ENCODE peak calls at places on chromosomes 1 and 21, in eight cellular contexts. V, A, H, L, X, P, J and E are unnamed samples.

GRCh38 chr1:44848456-44849181 is 5.6 kb upstream of the PTCH2 start:
- DNase-seq in V (no peak), A (no peak), H (no peak), L (no peak), X (no peak), P (no peak), J (no peak), E (no peak)

GRCh38 chr21:36856643-36857042 is 109.8 kb downstream of the HLCS start:
- DNase-seq in V (no peak), A (no peak), H (no peak), L (no peak), X (no peak), P (no peak), J (no peak), E (no peak)

GRCh38 chr1:36070349-36070748 is 13.5 kb upstream of the TEKT2 start:
- DNase-seq in V (no peak), A (no peak), H (no peak), L (no peak), X (no peak), P (no peak), J (no peak), E (no peak)

GRCh38 chr1:177780096-177780700 is 189.7 kb downstream of the SEC16B start:
- DNase-seq in V (no peak), A (no peak), H (no peak), L (peak), X (peak), P (no peak), J (no peak), E (no peak)

GRCh38 chr1:109751531-109752260 is 10.9 kb upstream of the GSTM3 start:
- DNase-seq in V (peak), A (peak), H (no peak), L (no peak), X (no peak), P (no peak), J (no peak), E (no peak)

GRCh38 chr1:173050865-173051264 is at the start of gene TNFSF18:
- DNase-seq in V (no peak), A (no peak), H (no peak), L (no peak), X (peak), P (no peak), J (no peak), E (no peak)

GRCh38 chr1:206508956-206509355 is 1.6 kb downstream of the RASSF5 start:
- DNase-seq in V (no peak), A (peak), H (no peak), L (no peak), X (peak), P (no peak), J (no peak), E (no peak)

GRCh38 chr1:70387507-70387906 is 23.6 kb upstream of the CTH start:
- DNase-seq in V (no peak), A (no peak), H (no peak), L (no peak), X (no peak), P (no peak), J (no peak), E (no peak)

GRCh38 chr1:28512058-28512611 is 6.3 kb downstream of the RCC1 start:
- DNase-seq in V (no peak), A (no peak), H (no peak), L (no peak), X (peak), P (no peak), J (no peak), E (no peak)

GRCh38 chr1:186568221-186568620 is 107.3 kb upstream of the PDC start:
- DNase-seq in V (no peak), A (no peak), H (no peak), L (no peak), X (no peak), P (no peak), J (no peak), E (no peak)

GRCh38 chr1:44361478-44361877 is 6.4 kb upstream of the ERI3 start:
- DNase-seq in V (no peak), A (no peak), H (no peak), L (no peak), X (peak), P (peak), J (no peak), E (no peak)

GRCh38 chr1:13965770-13966398 is 265.9 kb downstream of the PRDM2 start:
- DNase-seq in V (no peak), A (peak), H (no peak), L (no peak), X (peak), P (peak), J (no peak), E (peak)

GRCh38 chr1:59116920-59117542 is 179.9 kb upstream of the FGGY start:
- DNase-seq in V (no peak), A (no peak), H (no peak), L (no peak), X (peak), P (peak), J (no peak), E (no peak)

GRCh38 chr1:93743465-93743864 is 61.8 kb upstream of the BCAR3 start:
- DNase-seq in V (no peak), A (no peak), H (no peak), L (no peak), X (no peak), P (no peak), J (no peak), E (no peak)

GRCh38 chr21:41658321-41658720 is 108.5 kb downstream of the RIPK4 start:
- DNase-seq in V (no peak), A (peak), H (no peak), L (no peak), X (no peak), P (no peak), J (no peak), E (peak)

GRCh38 chr1:106960412-106960811 is 96.1 kb upstream of the PRMT6 start:
- DNase-seq in V (no peak), A (no peak), H (no peak), L (no peak), X (no peak), P (no peak), J (no peak), E (no peak)

GRCh38 chr1:173056355-173056754 is 5.6 kb upstream of the TNFSF18 start:
- DNase-seq in V (no peak), A (no peak), H (no peak), L (no peak), X (peak), P (no peak), J (no peak), E (no peak)

GRCh38 chr1:41313661-41314131 is 47.5 kb upstream of the FOXO6 start:
- DNase-seq in V (no peak), A (no peak), H (no peak), L (no peak), X (peak), P (peak), J (no peak), E (no peak)

GRCh38 chr1:30868833-30869435 is 39.6 kb downstream of the SDC3 start:
- DNase-seq in V (no peak), A (no peak), H (no peak), L (no peak), X (no peak), P (no peak), J (no peak), E (no peak)

GRCh38 chr1:183152216-183152615 is 33.8 kb upstream of the LAMC2 start:
- DNase-seq in V (no peak), A (no peak), H (no peak), L (no peak), X (no peak), P (no peak), J (no peak), E (no peak)

GRCh38 chr1:161781995-161782394 is 15.9 kb downstream of the ATF6 start:
- DNase-seq in V (no peak), A (no peak), H (no peak), L (no peak), X (peak), P (no peak), J (no peak), E (no peak)

GRCh38 chr1:218656301-218657037 is 311.3 kb downstream of the TGFB2 start:
- DNase-seq in V (no peak), A (no peak), H (no peak), L (no peak), X (no peak), P (no peak), J (no peak), E (no peak)

GRCh38 chr1:159854101-159854692 is 8.3 kb downstream of the VSIG8 start:
- DNase-seq in V (peak), A (peak), H (no peak), L (no peak), X (peak), P (peak), J (no peak), E (peak)

GRCh38 chr1:98923667-98924066 is 81.0 kb downstream of the PLPPR5 start:
- DNase-seq in V (no peak), A (no peak), H (no peak), L (no peak), X (no peak), P (no peak), J (no peak), E (no peak)

GRCh38 chr1:160429702-160430535 is 29.6 kb downstream of the VANGL2 start:
- DNase-seq in V (peak), A (no peak), H (no peak), L (no peak), X (no peak), P (no peak), J (no peak), E (no peak)

GRCh38 chr1:44327679-44328491 is 27.2 kb downstream of the ERI3 start:
- DNase-seq in V (peak), A (peak), H (peak), L (peak), X (peak), P (peak), J (no peak), E (no peak)

GRCh38 chr1:16351449-16351993 is 759 bp downstream of the FBXO42 start:
- DNase-seq in V (no peak), A (no peak), H (no peak), L (no peak), X (peak), P (no peak), J (no peak), E (no peak)

GRCh38 chr21:36145259-36145658 is 10.4 kb downstream of the CBR3 start:
- DNase-seq in V (no peak), A (no peak), H (no peak), L (no peak), X (no peak), P (no peak), J (no peak), E (no peak)

GRCh38 chr1:175158133-175158532 is 34.4 kb downstream of the KIAA0040 start:
- DNase-seq in V (no peak), A (no peak), H (no peak), L (no peak), X (no peak), P (no peak), J (no peak), E (no peak)

GRCh38 chr1:175168782-175169181 is 23.8 kb downstream of the KIAA0040 start:
- DNase-seq in V (no peak), A (no peak), H (no peak), L (no peak), X (no peak), P (no peak), J (no peak), E (no peak)

GRCh38 chr1:175162955-175163354 is 29.6 kb downstream of the KIAA0040 start:
- DNase-seq in V (no peak), A (no peak), H (no peak), L (no peak), X (peak), P (no peak), J (no peak), E (no peak)

GRCh38 chr1:175166746-175167145 is 25.8 kb downstream of the KIAA0040 start:
- DNase-seq in V (no peak), A (no peak), H (no peak), L (no peak), X (no peak), P (no peak), J (no peak), E (no peak)

GRCh38 chr1:175163702-175164101 is 28.9 kb downstream of the KIAA0040 start:
- DNase-seq in V (no peak), A (no peak), H (no peak), L (no peak), X (no peak), P (no peak), J (no peak), E (no peak)
- TF ChIP-seq CTCF in V (no peak), A (no peak), H (no peak), L (no peak), X (no peak), P (peak), J (no peak), E (no peak)

DNA sequence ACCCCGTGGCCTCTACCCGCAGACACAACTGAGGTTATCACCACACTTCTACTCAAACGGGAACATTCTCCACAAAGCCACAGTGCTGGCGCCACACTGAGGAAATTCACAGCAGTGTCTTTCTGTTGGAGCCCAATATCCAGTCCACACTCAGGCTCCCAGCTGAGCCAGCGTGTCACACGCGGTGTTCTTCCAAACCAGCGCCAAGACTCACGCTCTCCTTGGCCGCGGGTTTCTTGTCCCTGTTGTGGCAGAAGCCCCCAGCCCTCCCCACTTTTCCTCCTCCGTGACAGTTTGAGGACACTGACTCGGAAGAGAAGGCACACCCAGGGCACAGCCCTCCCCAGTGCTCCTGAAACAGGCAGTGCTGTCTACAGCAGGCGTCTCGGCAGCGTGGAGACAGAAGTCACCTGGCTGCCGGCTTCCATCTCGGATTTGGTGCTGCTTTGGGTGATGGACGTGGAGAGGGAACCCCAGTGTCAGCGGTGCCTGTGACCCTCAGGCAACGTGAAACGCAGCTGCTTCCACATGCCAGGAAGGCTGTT is 35.4 kb upstream of the AGPAT3 start:
- DNase-seq in V (no peak), A (peak), H (no peak), L (no peak), X (no peak), P (no peak), J (no peak), E (no peak)
- TF ChIP-seq CTCF in V (no peak), A (no peak), H (no peak), L (no peak), X (peak), P (peak), J (no peak), E (no peak)

DNA sequence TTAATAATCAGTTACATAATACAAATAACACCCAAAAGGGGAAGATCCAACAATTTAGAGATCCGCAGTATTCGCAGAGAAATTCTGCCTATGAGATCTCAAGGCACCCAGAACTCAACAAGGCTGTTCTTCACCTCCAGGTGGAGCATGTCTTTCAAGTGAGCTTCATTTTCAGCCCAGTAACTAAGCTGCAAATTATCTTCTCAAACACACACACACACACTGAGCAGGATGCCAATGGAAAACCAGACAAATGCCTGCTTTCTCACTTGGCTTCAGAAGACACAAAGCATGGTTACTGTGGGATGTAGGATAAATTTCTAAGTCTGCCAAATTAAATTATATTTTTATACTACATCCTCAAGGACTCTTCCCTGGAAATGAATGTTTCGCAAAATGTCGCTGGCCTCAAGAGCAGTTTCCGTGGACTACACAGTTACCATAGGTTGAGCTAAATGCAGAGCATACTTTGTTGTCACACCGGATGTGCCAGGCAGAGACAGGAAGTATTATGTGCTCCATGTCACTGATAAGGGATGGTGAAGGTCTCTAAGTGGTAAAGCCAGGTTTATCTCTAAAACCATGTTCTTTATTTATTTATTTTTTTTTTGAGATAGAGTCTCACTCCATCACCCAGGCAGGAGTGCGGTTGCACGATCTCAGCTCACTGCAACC is 30.3 kb downstream of the UBR4 start:
- DNase-seq in V (no peak), A (no peak), H (no peak), L (no peak), X (peak), P (no peak), J (peak), E (no peak)
- TF ChIP-seq CTCF in V (no peak), A (no peak), H (no peak), L (peak), X (peak), P (peak), J (peak), E (peak)

DNA sequence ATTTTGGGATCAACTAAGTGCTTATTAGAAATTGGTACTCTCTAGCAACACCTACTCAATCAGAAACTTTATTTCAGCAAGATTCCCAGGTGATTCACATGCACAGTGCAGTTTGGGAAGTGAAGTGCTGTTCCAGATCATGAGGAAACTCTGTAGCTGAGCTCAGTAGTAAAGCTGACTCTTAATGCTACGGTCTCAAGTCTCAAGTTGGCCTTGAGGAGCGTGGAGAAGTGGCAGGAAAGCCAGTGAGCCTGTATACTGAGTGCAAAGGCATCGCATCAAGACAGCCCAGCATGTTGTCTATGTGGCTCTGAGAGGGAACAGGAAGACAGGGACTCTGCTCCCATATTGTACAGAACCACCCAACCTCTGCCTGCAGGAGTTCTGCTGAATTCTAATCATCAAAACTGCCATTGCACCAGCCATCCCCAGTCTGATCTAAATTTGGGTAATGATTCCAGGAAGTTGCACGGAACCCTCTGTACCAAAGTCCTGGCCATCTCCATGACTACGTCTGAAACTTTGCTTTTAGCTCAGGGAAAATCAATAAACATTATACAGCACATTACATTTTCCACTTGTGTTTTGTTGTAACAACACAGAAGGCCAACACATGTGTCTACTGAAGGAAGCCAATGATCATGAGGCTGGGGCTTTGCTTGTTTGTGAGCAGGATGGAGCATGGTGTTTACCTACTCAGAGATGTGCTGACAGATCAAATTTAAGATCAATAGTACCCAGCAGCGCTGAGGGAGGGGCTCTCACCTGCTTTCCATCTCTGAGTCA is 105.1 kb upstream of the TLR5 start:
- DNase-seq in V (no peak), A (no peak), H (no peak), L (no peak), X (no peak), P (peak), J (no peak), E (no peak)
- TF ChIP-seq CTCF in V (no peak), A (no peak), H (no peak), L (no peak), X (no peak), P (no peak), J (no peak), E (no peak)

DNA sequence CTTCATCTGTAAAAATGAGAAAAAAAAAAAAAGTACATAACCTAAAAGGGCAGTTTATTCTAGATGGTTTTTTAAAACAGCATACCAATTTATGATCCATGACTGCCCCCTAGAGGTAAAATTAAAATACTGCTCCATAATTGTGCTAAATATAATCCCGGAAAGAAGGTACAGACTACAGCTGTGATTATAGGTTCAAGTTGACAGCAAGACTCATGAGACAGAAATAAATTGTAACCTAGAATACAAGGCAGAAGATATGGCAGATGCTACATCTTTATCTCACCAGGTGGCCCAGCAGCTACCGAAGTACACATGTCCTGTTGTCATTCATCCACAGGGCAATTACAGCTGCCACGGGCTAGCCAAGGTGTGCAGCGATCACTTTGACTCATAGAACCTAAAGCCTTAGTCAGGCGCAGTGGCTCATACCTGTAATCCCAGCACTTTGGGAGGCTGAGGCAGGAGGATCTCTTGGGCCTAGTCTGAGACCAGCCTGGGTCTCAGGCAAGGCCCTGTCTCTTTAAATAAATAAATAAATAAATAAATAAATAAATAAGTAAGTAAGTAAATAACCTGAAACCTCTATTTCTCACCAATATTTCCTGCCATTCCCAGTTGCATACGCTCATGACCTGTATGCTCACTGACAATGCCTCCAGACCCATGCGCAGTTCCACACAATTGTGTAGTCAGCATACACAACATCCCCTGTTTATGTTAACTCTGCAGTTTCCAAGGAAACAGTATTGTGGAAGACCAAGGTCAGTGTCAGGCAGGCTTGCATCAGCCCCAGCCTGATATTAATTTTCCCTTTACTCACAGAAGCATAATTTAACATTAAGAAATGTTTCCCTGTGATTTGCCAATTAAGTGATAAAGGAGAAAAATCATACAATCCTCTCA is 18.3 kb upstream of the PPIE start:
- DNase-seq in V (no peak), A (no peak), H (no peak), L (peak), X (peak), P (no peak), J (no peak), E (no peak)
- TF ChIP-seq CTCF in V (peak), A (peak), H (peak), L (peak), X (peak), P (peak), J (peak), E (peak)

GRCh38 chr21:44301093-44301492 is 1.2 kb downstream of the PFKL start:
- DNase-seq in V (no peak), A (no peak), H (no peak), L (no peak), X (no peak), P (no peak), J (no peak), E (no peak)
- TF ChIP-seq CTCF in V (no peak), A (no peak), H (no peak), L (no peak), X (no peak), P (no peak), J (no peak), E (no peak)

DNA sequence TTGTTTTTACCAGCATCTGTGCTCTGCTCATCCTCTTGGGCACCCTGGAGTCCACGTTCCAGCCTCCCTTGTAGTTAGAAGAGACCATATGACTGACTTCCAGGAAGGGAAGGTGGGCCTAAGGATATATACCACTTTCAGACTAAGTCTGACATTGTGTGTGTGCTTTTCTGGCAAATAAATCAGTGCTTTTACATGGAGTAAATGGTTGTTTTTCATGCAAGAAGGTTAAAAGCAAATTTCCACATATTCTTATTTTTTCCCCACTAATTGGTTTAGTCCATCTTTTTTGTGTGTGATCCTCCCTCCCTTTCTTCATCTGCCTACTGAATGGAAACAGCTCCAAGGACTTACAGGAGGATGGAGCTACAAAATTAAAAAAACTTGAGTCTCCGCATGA is 119.8 kb downstream of the TBX15 start:
- DNase-seq in V (no peak), A (no peak), H (no peak), L (no peak), X (no peak), P (no peak), J (no peak), E (no peak)
- TF ChIP-seq CTCF in V (no peak), A (no peak), H (no peak), L (no peak), X (no peak), P (no peak), J (no peak), E (no peak)